ENCODE peak calls at places on chromosome 10, in six cellular contexts. One of them, this sample, is unnamed.
A peak's percentile ranks its signal among the peaks of the same experiment; 100 is the strongest.

GRCh38 chr10:22849077-22849810 is 78.6 kb upstream of the ARMC3 start:
- DNase-seq in caudate nucleus: peak; percentile 91
- DNase-seq in CD8-positive, alpha-beta memory T cell: no peak
- DNase-seq in activated T-cell treated with anti-CD3 and anti-CD28 coated beads, Interleukin-2, amount 50 U/mL, for 72 hours: no peak
- DNase-seq in cardiac fibroblast: peak; percentile 87
- DNase-seq in GOT3: no peak
- DNase-seq in this sample: peak; percentile 2

GRCh38 chr10:69405221-69405620 is 11.5 kb downstream of the TACR2 start:
- DNase-seq in caudate nucleus: no peak
- DNase-seq in CD8-positive, alpha-beta memory T cell: no peak
- DNase-seq in activated T-cell treated with anti-CD3 and anti-CD28 coated beads, Interleukin-2, amount 50 U/mL, for 72 hours: no peak
- DNase-seq in cardiac fibroblast: peak; percentile 42
- DNase-seq in GOT3: no peak
- DNase-seq in this sample: no peak

GRCh38 chr10:42783181-42783549 is 570 bp downstream of the BMS1 start:
- DNase-seq in caudate nucleus: no peak
- DNase-seq in CD8-positive, alpha-beta memory T cell: peak; percentile 7
- DNase-seq in activated T-cell treated with anti-CD3 and anti-CD28 coated beads, Interleukin-2, amount 50 U/mL, for 72 hours: peak; percentile 10
- DNase-seq in cardiac fibroblast: peak; percentile 64
- DNase-seq in GOT3: no peak
- DNase-seq in this sample: no peak

GRCh38 chr10:100895346-100895745 is 17.4 kb upstream of the SLF2 start:
- DNase-seq in caudate nucleus: no peak
- DNase-seq in CD8-positive, alpha-beta memory T cell: no peak
- DNase-seq in activated T-cell treated with anti-CD3 and anti-CD28 coated beads, Interleukin-2, amount 50 U/mL, for 72 hours: no peak
- DNase-seq in cardiac fibroblast: no peak
- DNase-seq in GOT3: no peak
- DNase-seq in this sample: no peak

GRCh38 chr10:103397191-103397825 is 882 bp downstream of the PDCD11 start:
- DNase-seq in caudate nucleus: no peak
- DNase-seq in CD8-positive, alpha-beta memory T cell: no peak
- DNase-seq in activated T-cell treated with anti-CD3 and anti-CD28 coated beads, Interleukin-2, amount 50 U/mL, for 72 hours: no peak
- DNase-seq in cardiac fibroblast: no peak
- DNase-seq in GOT3: no peak
- DNase-seq in this sample: no peak

GRCh38 chr10:49700997-49701396 is 21.5 kb downstream of the C10orf53 start:
- DNase-seq in caudate nucleus: no peak
- DNase-seq in CD8-positive, alpha-beta memory T cell: no peak
- DNase-seq in activated T-cell treated with anti-CD3 and anti-CD28 coated beads, Interleukin-2, amount 50 U/mL, for 72 hours: no peak
- DNase-seq in cardiac fibroblast: no peak
- DNase-seq in GOT3: no peak
- DNase-seq in this sample: no peak

GRCh38 chr10:106682175-106682574 is 482.3 kb downstream of the SORCS1 start:
- DNase-seq in caudate nucleus: no peak
- DNase-seq in CD8-positive, alpha-beta memory T cell: no peak
- DNase-seq in activated T-cell treated with anti-CD3 and anti-CD28 coated beads, Interleukin-2, amount 50 U/mL, for 72 hours: no peak
- DNase-seq in cardiac fibroblast: peak; percentile 19
- DNase-seq in GOT3: no peak
- DNase-seq in this sample: no peak

GRCh38 chr10:110498087-110498981 is 627 bp downstream of the DUSP5 start:
- DNase-seq in caudate nucleus: peak; percentile 37
- DNase-seq in CD8-positive, alpha-beta memory T cell: peak; percentile 42
- DNase-seq in activated T-cell treated with anti-CD3 and anti-CD28 coated beads, Interleukin-2, amount 50 U/mL, for 72 hours: peak; percentile 79
- DNase-seq in cardiac fibroblast: peak; percentile 73
- DNase-seq in GOT3: no peak
- DNase-seq in this sample: peak; percentile 71

GRCh38 chr10:37436361-37436760 is 311.0 kb downstream of the ANKRD30A start:
- DNase-seq in caudate nucleus: no peak
- DNase-seq in CD8-positive, alpha-beta memory T cell: no peak
- DNase-seq in activated T-cell treated with anti-CD3 and anti-CD28 coated beads, Interleukin-2, amount 50 U/mL, for 72 hours: no peak
- DNase-seq in cardiac fibroblast: no peak
- DNase-seq in GOT3: no peak
- DNase-seq in this sample: no peak

GRCh38 chr10:103458720-103459119 is at the start of gene CALHM1:
- DNase-seq in caudate nucleus: no peak
- DNase-seq in CD8-positive, alpha-beta memory T cell: no peak
- DNase-seq in activated T-cell treated with anti-CD3 and anti-CD28 coated beads, Interleukin-2, amount 50 U/mL, for 72 hours: no peak
- DNase-seq in cardiac fibroblast: no peak
- DNase-seq in GOT3: no peak
- DNase-seq in this sample: no peak

GRCh38 chr10:103542764-103543616 is 49.5 kb downstream of the NEURL1 start:
- DNase-seq in caudate nucleus: peak; percentile 71
- DNase-seq in CD8-positive, alpha-beta memory T cell: no peak
- DNase-seq in activated T-cell treated with anti-CD3 and anti-CD28 coated beads, Interleukin-2, amount 50 U/mL, for 72 hours: peak; percentile 16
- DNase-seq in cardiac fibroblast: peak; percentile 69
- DNase-seq in GOT3: no peak
- DNase-seq in this sample: peak; percentile 14

GRCh38 chr10:93313798-93314197 is 168.3 kb downstream of the MYOF start:
- DNase-seq in caudate nucleus: no peak
- DNase-seq in CD8-positive, alpha-beta memory T cell: no peak
- DNase-seq in activated T-cell treated with anti-CD3 and anti-CD28 coated beads, Interleukin-2, amount 50 U/mL, for 72 hours: no peak
- DNase-seq in cardiac fibroblast: no peak
- DNase-seq in GOT3: no peak
- DNase-seq in this sample: no peak

GRCh38 chr10:11098628-11099027 is 81.0 kb downstream of the CELF2 start:
- DNase-seq in caudate nucleus: no peak
- DNase-seq in CD8-positive, alpha-beta memory T cell: no peak
- DNase-seq in activated T-cell treated with anti-CD3 and anti-CD28 coated beads, Interleukin-2, amount 50 U/mL, for 72 hours: no peak
- DNase-seq in cardiac fibroblast: no peak
- DNase-seq in GOT3: no peak
- DNase-seq in this sample: no peak

This sample was measured in CD4-positive, CD25-positive, alpha-beta regulatory T cell.